ENCODE peak calls at places on chromosome 6, in seven cellular contexts. Z, J, T, X, C, E and Y are unnamed samples.

GRCh38 chr6:56552212-56553130 is 90.2 kb downstream of the DST start:
- DNase-seq in Z (peak), J (no peak), T (no peak), X (no peak), C (no peak), E (no peak), Y (no peak)

GRCh38 chr6:11354019-11354418 is 121.6 kb upstream of the NEDD9 start:
- DNase-seq in Z (no peak), J (no peak), T (no peak), X (peak), C (no peak), E (no peak), Y (no peak)

GRCh38 chr6:39490120-39490519 is 167.6 kb upstream of the KCNK16 start:
- DNase-seq in Z (no peak), J (no peak), T (no peak), X (no peak), C (no peak), E (no peak), Y (no peak)

GRCh38 chr6:158758464-158758863 is 60.7 kb downstream of the EZR start:
- DNase-seq in Z (no peak), J (peak), T (no peak), X (no peak), C (no peak), E (no peak), Y (peak)

GRCh38 chr6:74087898-74088297 is 391.9 kb downstream of the CD109 start:
- DNase-seq in Z (no peak), J (no peak), T (no peak), X (no peak), C (no peak), E (no peak), Y (no peak)

GRCh38 chr6:113854531-113855499 is 2.3 kb upstream of the MARCKS start:
- DNase-seq in Z (peak), J (peak), T (peak), X (no peak), C (no peak), E (no peak), Y (peak)

GRCh38 chr6:137475103-137475502 is 19.1 kb downstream of the OLIG3 start:
- DNase-seq in Z (no peak), J (no peak), T (no peak), X (no peak), C (no peak), E (no peak), Y (no peak)

GRCh38 chr6:100228437-100229424 is 234.7 kb upstream of the MCHR2 start:
- DNase-seq in Z (peak), J (peak), T (no peak), X (peak), C (no peak), E (no peak), Y (no peak)

GRCh38 chr6:154509421-154510143 is 903 bp downstream of the CNKSR3 start:
- DNase-seq in Z (no peak), J (no peak), T (no peak), X (no peak), C (no peak), E (no peak), Y (no peak)

GRCh38 chr6:68087399-68088133 is 547.5 kb upstream of the ADGRB3 start:
- DNase-seq in Z (no peak), J (peak), T (no peak), X (no peak), C (no peak), E (peak), Y (no peak)

GRCh38 chr6:33896391-33897192 is 92.8 kb upstream of the MLN start:
- DNase-seq in Z (no peak), J (no peak), T (no peak), X (no peak), C (no peak), E (no peak), Y (no peak)

GRCh38 chr6:113696960-113697359 is 160.2 kb upstream of the MARCKS start:
- DNase-seq in Z (no peak), J (no peak), T (no peak), X (no peak), C (no peak), E (no peak), Y (no peak)

GRCh38 chr6:105363100-105363754 is 39.7 kb downstream of the PREP start:
- DNase-seq in Z (no peak), J (peak), T (no peak), X (no peak), C (no peak), E (no peak), Y (no peak)

GRCh38 chr6:111872521-111873177 is 603 bp downstream of the FYN start:
- DNase-seq in Z (no peak), J (peak), T (no peak), X (peak), C (no peak), E (no peak), Y (no peak)

GRCh38 chr6:158607411-158608170 is 37.0 kb downstream of the DYNLT1 start:
- DNase-seq in Z (no peak), J (no peak), T (no peak), X (no peak), C (no peak), E (no peak), Y (no peak)

GRCh38 chr6:100152201-100152600 is 158.2 kb upstream of the MCHR2 start:
- DNase-seq in Z (no peak), J (no peak), T (no peak), X (no peak), C (no peak), E (no peak), Y (no peak)

GRCh38 chr6:37347177-37348145 is 6.3 kb upstream of the RNF8 start:
- DNase-seq in Z (no peak), J (no peak), T (no peak), X (no peak), C (no peak), E (no peak), Y (no peak)

GRCh38 chr6:11496152-11497060 is 41.1 kb upstream of the TMEM170B start:
- DNase-seq in Z (peak), J (peak), T (no peak), X (peak), C (peak), E (peak), Y (no peak)

GRCh38 chr6:118705799-118706481 is 54.5 kb upstream of the CEP85L start:
- DNase-seq in Z (no peak), J (no peak), T (no peak), X (no peak), C (peak), E (no peak), Y (no peak)

GRCh38 chr6:113718588-113718987 is 138.6 kb upstream of the MARCKS start:
- DNase-seq in Z (no peak), J (no peak), T (no peak), X (no peak), C (no peak), E (no peak), Y (no peak)

GRCh38 chr6:169778646-169779045 is 27.2 kb downstream of the ERMARD start:
- DNase-seq in Z (no peak), J (no peak), T (peak), X (no peak), C (no peak), E (no peak), Y (no peak)

GRCh38 chr6:35782424-35782823 is 1.6 kb downstream of the CLPSL1 start:
- DNase-seq in Z (no peak), J (no peak), T (no peak), X (no peak), C (no peak), E (no peak), Y (no peak)

GRCh38 chr6:14088600-14089168 is 28.9 kb upstream of the CD83 start:
- DNase-seq in Z (no peak), J (no peak), T (no peak), X (no peak), C (no peak), E (no peak), Y (no peak)

GRCh38 chr6:143967861-143968498 is 40.1 kb downstream of the PLAGL1 start:
- DNase-seq in Z (no peak), J (no peak), T (no peak), X (no peak), C (no peak), E (peak), Y (no peak)

GRCh38 chr6:35876902-35877301 is 44.0 kb downstream of the SRPK1 start:
- DNase-seq in Z (no peak), J (no peak), T (no peak), X (no peak), C (no peak), E (no peak), Y (no peak)

GRCh38 chr6:167817729-167818128 is 9.0 kb upstream of the AFDN start:
- DNase-seq in Z (no peak), J (no peak), T (no peak), X (no peak), C (no peak), E (no peak), Y (no peak)

GRCh38 chr6:137745321-137745720 is 121.7 kb upstream of the TNFAIP3 start:
- DNase-seq in Z (no peak), J (no peak), T (no peak), X (no peak), C (no peak), E (no peak), Y (no peak)

GRCh38 chr6:35804996-35805736 is at the start of gene LHFPL5:
- DNase-seq in Z (no peak), J (peak), T (no peak), X (peak), C (peak), E (no peak), Y (peak)

GRCh38 chr6:7911345-7911725 is 747 bp upstream of the TXNDC5 start:
- DNase-seq in Z (no peak), J (no peak), T (peak), X (no peak), C (no peak), E (no peak), Y (no peak)

GRCh38 chr6:33781105-33781975 is 7.6 kb downstream of the LEMD2 start:
- DNase-seq in Z (no peak), J (no peak), T (no peak), X (no peak), C (no peak), E (no peak), Y (no peak)

GRCh38 chr6:44265003-44265842 is at the start of gene NFKBIE:
- DNase-seq in Z (peak), J (peak), T (no peak), X (peak), C (peak), E (peak), Y (peak)

GRCh38 chr6:4322846-4323309 is 187.5 kb upstream of the ECI2 start:
- DNase-seq in Z (no peak), J (no peak), T (peak), X (no peak), C (no peak), E (no peak), Y (no peak)